ENCODE peak calls at places on chromosomes 6 and 20, in four cellular contexts. P is nucleus accumbens, R is GM20000, J is hypothalamus. A is an unnamed sample.

GRCh38 chr6:1603708-1604346 is 5.9 kb upstream of the FOXC1 start:
- DNase-seq in P (no peak), R (no peak), J (no peak), A (no peak)

GRCh38 chr6:160952633-160953281 is 38.8 kb upstream of the MAP3K4 start:
- DNase-seq in P (no peak), R (no peak), J (no peak), A (no peak)

GRCh38 chr20:63114006-63114692 is 101.8 kb downstream of the YTHDF1 start:
- DNase-seq in P (no peak), R (no peak), J (no peak), A (no peak)

GRCh38 chr6:128350416-128351254 is 169.8 kb downstream of the PTPRK start:
- DNase-seq in P (no peak), R (no peak), J (no peak), A (no peak)

GRCh38 chr6:79911992-79912391 is 35.4 kb downstream of the ELOVL4 start:
- DNase-seq in P (no peak), R (no peak), J (no peak), A (no peak)

GRCh38 chr20:43844778-43845614 is 69.7 kb upstream of the TOX2 start:
- DNase-seq in P (no peak), R (no peak), J (no peak), A (peak; percentile 91)

GRCh38 chr20:7094438-7094997 is 327.0 kb downstream of the BMP2 start:
- DNase-seq in P (no peak), R (peak; percentile 4), J (no peak), A (no peak)

GRCh38 chr6:77264970-77265369 is 198.3 kb downstream of the HTR1B start:
- DNase-seq in P (no peak), R (no peak), J (no peak), A (no peak)

GRCh38 chr6:31004285-31004684 is 6.0 kb upstream of the MUC22 start:
- DNase-seq in P (no peak), R (peak; percentile 62), J (no peak), A (no peak)

GRCh38 chr6:52183131-52183530 is 3.0 kb upstream of the IL17A start:
- DNase-seq in P (no peak), R (no peak), J (no peak), A (no peak)

GRCh38 chr20:32969356-32970114 is 34.7 kb downstream of the SUN5 start:
- DNase-seq in P (no peak), R (no peak), J (no peak), A (no peak)

GRCh38 chr20:3010985-3011723 is 32.3 kb upstream of the GNRH2 start:
- DNase-seq in P (no peak), R (no peak), J (no peak), A (no peak)

GRCh38 chr6:119348308-119349040 is 1.1 kb downstream of the MAN1A1 start:
- DNase-seq in P (no peak), R (peak; percentile 69), J (no peak), A (no peak)

GRCh38 chr6:39428152-39428551 is 105.7 kb upstream of the KCNK16 start:
- DNase-seq in P (no peak), R (no peak), J (no peak), A (no peak)

GRCh38 chr20:4502756-4503155 is 219.0 kb upstream of the PRND start:
- DNase-seq in P (no peak), R (no peak), J (no peak), A (no peak)

GRCh38 chr6:164325168-164325567 is 910.6 kb downstream of the QKI start:
- DNase-seq in P (no peak), R (no peak), J (no peak), A (no peak)

GRCh38 chr20:33518071-33518470 is 28.2 kb downstream of the CBFA2T2 start:
- DNase-seq in P (no peak), R (no peak), J (no peak), A (no peak)

GRCh38 chr20:22403860-22404608 is 180.3 kb downstream of the FOXA2 start:
- DNase-seq in P (no peak), R (no peak), J (no peak), A (no peak)

GRCh38 chr6:90868656-90869055 is 281.8 kb upstream of the MAP3K7 start:
- DNase-seq in P (no peak), R (no peak), J (no peak), A (no peak)